ENCODE peak calls at places on chromosome X, in seven cellular contexts. D is A673, R is mesendoderm, W is body of pancreas, U is astrocyte of the spinal cord, J is stomach, Z is astrocyte of the cerebellum. P is an unnamed sample.

GRCh38 chrX:38817004-38817703 is 15.9 kb downstream of the MID1IP1 start:
- DNase-seq in D (peak), W (peak), J (no peak), R (peak), Z (no peak), U (no peak), P (no peak)

GRCh38 chrX:44651347-44651746 is 108.7 kb upstream of the FUNDC1 start:
- DNase-seq in Z (no peak), R (peak), D (peak), J (no peak), W (peak), U (no peak), P (no peak)

GRCh38 chrX:85930099-85930498 is 117.3 kb downstream of the CHM start:
- DNase-seq in W (no peak), U (no peak), J (no peak), R (peak), D (no peak), Z (no peak), P (no peak)

GRCh38 chrX:148069759-148070503 is 88.8 kb downstream of the FMR1NB start:
- DNase-seq in D (no peak), J (no peak), Z (no peak), U (no peak), R (no peak), W (no peak), P (no peak)

GRCh38 chrX:133913009-133913408 is 72.4 kb downstream of the GPC3 start:
- DNase-seq in Z (no peak), D (no peak), J (no peak), U (no peak), R (no peak), W (no peak), P (no peak)

GRCh38 chrX:134460005-134460860 is at the start of gene HPRT1:
- DNase-seq in D (peak), U (peak), Z (peak), J (peak), R (peak), W (peak), P (peak)

GRCh38 chrX:108117988-108118387 is 26.4 kb downstream of the ATG4A start:
- DNase-seq in U (no peak), W (no peak), Z (no peak), R (no peak), J (no peak), D (no peak), P (no peak)

GRCh38 chrX:30327762-30328161 is 18.6 kb upstream of the NR0B1 start:
- DNase-seq in R (no peak), D (no peak), W (no peak), U (no peak), J (no peak), Z (no peak), P (no peak)

GRCh38 chrX:50626432-50626831 is 155.8 kb upstream of the DGKK start:
- DNase-seq in J (no peak), U (no peak), W (no peak), D (no peak), Z (no peak), R (no peak), P (no peak)

GRCh38 chrX:21408776-21409175 is 34.6 kb downstream of the CNKSR2 start:
- DNase-seq in W (no peak), D (no peak), R (no peak), Z (no peak), U (no peak), J (no peak), P (no peak)

GRCh38 chrX:41827886-41828285 is 95.5 kb downstream of the CASK start:
- DNase-seq in J (no peak), R (peak), Z (no peak), W (no peak), U (peak), D (peak), P (no peak)

GRCh38 chrX:39818071-39818470 is 279.7 kb downstream of the BCOR start:
- DNase-seq in U (no peak), Z (no peak), R (no peak), J (no peak), D (no peak), W (no peak), P (no peak)

GRCh38 chrX:123087326-123087725 is 96.8 kb upstream of the GRIA3 start:
- DNase-seq in J (no peak), Z (no peak), R (no peak), W (no peak), D (no peak), U (no peak), P (no peak)

GRCh38 chrX:17679820-17680219 is 57.5 kb upstream of the SCML1 start:
- DNase-seq in W (no peak), J (no peak), D (no peak), Z (no peak), R (no peak), U (no peak), P (no peak)

GRCh38 chrX:153879741-153880439 is 6.1 kb downstream of the L1CAM start:
- DNase-seq in Z (no peak), J (no peak), W (no peak), U (no peak), D (no peak), R (no peak), P (no peak)

GRCh38 chrX:22689290-22689689 is 310.5 kb upstream of the DDX53 start:
- DNase-seq in Z (no peak), J (no peak), D (no peak), U (peak), R (peak), W (no peak), P (no peak)

GRCh38 chrX:66013195-66013816 is 26.6 kb downstream of the VSIG4 start:
- DNase-seq in J (no peak), R (no peak), Z (no peak), U (no peak), D (no peak), W (no peak), P (no peak)
- H3K4me3 ChIP-seq in J (no peak), R (no peak), Z (no peak), U (no peak), D (no peak), W (no peak), P (no peak)

GRCh38 chrX:105314468-105314867 is 94.0 kb upstream of the TEX13A start:
- DNase-seq in Z (peak), D (no peak), W (no peak), J (no peak), R (no peak), U (peak), P (no peak)
- H3K4me3 ChIP-seq in Z (peak), D (no peak), W (no peak), J (no peak), R (no peak), U (no peak), P (no peak)

DNA sequence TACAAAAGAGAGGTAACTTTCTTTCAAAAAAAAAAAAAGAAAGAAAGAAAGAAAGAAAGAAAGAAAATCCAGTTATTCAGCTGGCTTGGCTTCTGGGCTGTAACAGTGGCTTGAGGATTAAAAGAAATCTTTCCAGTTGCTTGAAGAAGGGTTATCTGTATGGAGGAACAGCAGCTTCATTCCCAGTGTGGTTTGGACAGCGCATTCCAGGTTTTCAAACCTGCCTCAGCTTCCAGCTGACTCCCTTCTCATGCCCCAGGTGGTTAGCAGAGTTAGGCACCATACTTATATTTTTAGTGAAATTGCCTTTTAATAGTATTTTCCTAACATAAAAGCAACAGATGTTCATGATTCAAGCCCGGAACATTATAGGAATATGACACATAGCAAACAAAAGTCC is 48.6 kb downstream of the TMEM164 start:
- DNase-seq in U (peak), J (no peak), W (peak), D (no peak), Z (no peak), R (no peak), P (no peak)
- H3K4me3 ChIP-seq in U (no peak), J (no peak), W (no peak), D (no peak), Z (no peak), R (no peak), P (no peak)

DNA sequence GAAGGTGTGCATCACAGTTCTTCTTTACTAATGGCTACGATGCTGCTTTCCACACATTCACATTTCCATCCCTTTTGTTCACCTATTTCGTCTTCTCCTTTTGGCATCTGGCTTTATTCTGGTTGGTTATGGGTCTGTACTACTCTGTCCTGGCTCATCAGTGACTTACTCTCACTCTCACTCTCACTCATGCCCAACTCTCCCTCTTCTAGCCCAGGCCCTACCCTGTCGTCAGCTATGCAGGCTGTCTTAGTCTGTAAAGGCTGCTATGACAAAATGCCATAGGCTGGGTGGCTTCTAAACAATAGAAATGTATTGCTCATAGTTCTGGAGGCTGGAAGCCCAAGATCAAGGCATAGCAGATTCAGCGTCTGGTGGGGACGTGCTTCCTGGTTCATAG is 105.6 kb upstream of the PUDP start:
- DNase-seq in U (no peak), W (no peak), J (no peak), R (no peak), D (no peak), Z (no peak), P (no peak)
- H3K4me3 ChIP-seq in U (no peak), W (no peak), J (no peak), R (no peak), D (no peak), Z (no peak), P (no peak)

GRCh38 chrX:9148626-9149385 is 114.9 kb upstream of the FAM9B start:
- DNase-seq in J (no peak), W (peak), Z (no peak), R (peak), U (peak), D (peak), P (no peak)
- H3K4me3 ChIP-seq in J (no peak), W (no peak), Z (no peak), R (no peak), U (no peak), D (no peak), P (no peak)

GRCh38 chrX:101931494-101932248 is at the start of gene ZMAT1:
- DNase-seq in W (peak), J (peak), D (peak), R (peak), U (peak), Z (peak), P (peak)

GRCh38 chrX:101932249-101932570 is 383 bp upstream of the ZMAT1 start:
- DNase-seq in W (no peak), D (no peak), Z (no peak), U (no peak), J (no peak), R (no peak), P (no peak)

GRCh38 chrX:101925733-101926132 is 6.1 kb downstream of the ZMAT1 start:
- DNase-seq in Z (no peak), W (no peak), D (no peak), J (no peak), U (no peak), R (no peak), P (no peak)

DNA sequence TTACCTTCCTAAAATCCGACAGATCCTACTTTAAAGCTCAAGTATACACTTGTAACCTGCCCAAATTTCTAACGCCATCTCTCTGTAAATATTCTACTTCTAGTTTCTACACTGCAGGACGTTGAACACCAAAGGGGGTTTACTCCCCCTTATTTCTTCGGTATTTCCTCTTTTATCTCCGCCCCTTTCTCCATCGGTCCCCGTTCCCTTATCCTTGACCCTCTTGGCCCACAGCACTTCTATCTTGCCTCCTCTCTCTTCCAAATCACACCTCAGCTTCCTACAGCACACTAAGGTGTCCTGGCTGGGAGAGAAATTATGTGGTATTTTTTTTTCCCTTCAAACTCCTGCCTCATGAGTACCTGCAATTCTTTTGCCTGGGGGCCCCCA is 728 bp downstream of the ZMAT1 start:
- DNase-seq in D (no peak), R (no peak), Z (no peak), W (no peak), J (no peak), U (no peak), P (peak)
- H3K4me3 ChIP-seq in D (peak), R (no peak), Z (peak), W (peak), J (peak), U (peak), P (peak)

DNA sequence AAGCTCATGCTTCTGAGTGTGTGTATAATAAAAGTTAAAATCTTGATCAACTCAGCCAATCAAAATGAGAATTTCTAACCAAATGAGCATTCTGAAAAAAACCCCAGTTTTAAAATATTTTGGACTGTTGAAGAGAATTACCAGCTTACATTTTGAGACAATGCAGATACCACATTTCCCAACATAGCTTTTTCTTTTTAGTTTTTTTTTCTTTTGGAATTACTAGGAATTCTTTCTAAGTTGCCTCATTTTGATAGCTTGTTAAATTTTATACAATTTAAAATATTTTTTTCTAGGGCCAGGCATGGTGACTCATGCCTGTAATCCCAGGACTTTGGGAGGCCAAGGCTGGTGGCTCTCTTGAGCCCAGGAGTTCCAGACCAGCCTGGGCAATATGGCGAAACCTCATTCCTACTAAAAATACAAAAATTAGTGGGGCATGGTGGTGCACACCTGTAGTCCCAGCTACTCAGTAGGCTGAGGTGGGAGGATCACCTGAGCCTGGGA is 2.2 kb downstream of the RP2 start:
- DNase-seq in U (no peak), W (no peak), R (no peak), Z (no peak), J (no peak), D (no peak), P (no peak)
- H3K4me3 ChIP-seq in U (no peak), W (no peak), R (no peak), Z (no peak), J (no peak), D (peak), P (no peak)

DNA sequence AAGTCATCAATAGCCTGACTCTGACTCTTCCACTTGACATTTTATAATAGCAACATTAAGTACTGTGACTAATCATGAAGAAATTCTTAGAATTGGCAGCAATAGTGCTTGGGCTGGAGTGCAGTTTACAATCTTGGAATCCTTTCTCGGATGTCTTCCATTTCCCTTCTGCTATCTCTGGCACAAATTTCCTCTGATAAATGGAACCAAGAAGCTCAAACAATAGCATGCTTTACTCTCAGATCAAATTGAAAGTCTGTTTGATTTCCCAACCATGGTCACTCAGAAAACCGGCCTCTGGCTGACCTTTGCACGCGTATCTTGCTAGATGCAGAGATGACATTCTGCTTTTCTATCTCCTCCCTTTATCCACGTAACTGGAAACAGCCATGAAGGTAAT is 99.0 kb upstream of the SPANXC start:
- DNase-seq in Z (peak), J (no peak), U (peak), D (no peak), R (no peak), W (no peak), P (no peak)
- H3K4me3 ChIP-seq in Z (no peak), J (no peak), U (no peak), D (no peak), R (no peak), W (no peak), P (no peak)

DNA sequence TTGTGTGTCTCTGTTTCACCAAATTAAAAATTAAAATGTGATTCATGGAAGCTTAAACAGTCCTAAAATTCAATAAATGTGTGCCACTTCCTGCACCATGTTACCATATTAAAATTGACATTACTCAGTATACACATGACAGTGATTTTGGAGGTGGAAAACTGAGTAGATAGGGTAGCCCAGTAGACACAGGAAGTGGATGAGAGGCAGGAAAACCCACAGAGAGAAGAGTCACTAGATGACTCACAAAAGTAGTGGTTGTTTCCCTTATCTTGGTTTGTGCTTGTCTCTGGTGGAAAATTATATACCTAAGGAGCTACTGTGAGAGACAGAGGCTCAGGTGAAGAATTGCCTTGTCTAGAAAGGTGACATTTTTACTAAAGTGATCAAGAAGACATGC is 375.8 kb upstream of the CXorf51B start:
- DNase-seq in U (no peak), W (no peak), D (no peak), Z (no peak), R (no peak), J (no peak), P (no peak)
- H3K4me3 ChIP-seq in U (no peak), W (no peak), D (no peak), Z (no peak), R (no peak), J (no peak), P (no peak)